ENCODE peak calls at places on chromosomes 16 and 17, in nine cellular contexts. E is H1; M is fibroblast of lung; L is testis; R is IMR-90; C is body of pancreas; K is bronchial epithelial cell; V is CD8-positive, alpha-beta T cell; A is transverse colon. G is an unnamed sample.
A peak's percentile ranks its signal among the peaks of the same experiment; 100 is the strongest.

GRCh38 chr17:49969134-49969759 is at the start of gene DLX4:
- DNase-seq in K (no peak), C (no peak), V (no peak), L (no peak), R (no peak), E (peak; percentile 81), M (no peak), A (no peak), G (no peak)

GRCh38 chr16:10122546-10122945 is 59.7 kb downstream of the GRIN2A start:
- DNase-seq in M (peak; percentile 42), E (no peak), A (no peak), L (peak; percentile 24), C (no peak), R (no peak), K (no peak), V (no peak), G (no peak)

GRCh38 chr16:13100970-13101369 is 199.6 kb downstream of the SHISA9 start:
- DNase-seq in R (no peak), M (no peak), V (no peak), L (no peak), E (no peak), A (no peak), K (no peak), C (no peak), G (no peak)

GRCh38 chr17:2120550-2121335 is 65.8 kb downstream of the HIC1 start:
- DNase-seq in C (no peak), R (peak; percentile 37), L (no peak), V (no peak), M (peak; percentile 47), E (no peak), K (peak; percentile 41), A (no peak), G (no peak)

GRCh38 chr17:75084039-75084660 is 3.6 kb upstream of the SLC16A5 start:
- DNase-seq in M (no peak), R (no peak), A (no peak), K (no peak), C (peak; percentile 31), V (no peak), E (no peak), L (no peak), G (no peak)

GRCh38 chr16:24800586-24800985 is 45.2 kb upstream of the SLC5A11 start:
- DNase-seq in A (no peak), E (no peak), R (peak; percentile 65), L (no peak), M (peak; percentile 33), K (peak; percentile 83), C (no peak), V (no peak), G (no peak)

GRCh38 chr17:58224315-58224714 is 5.3 kb upstream of the MKS1 start:
- DNase-seq in C (no peak), L (no peak), M (peak; percentile 85), V (no peak), K (peak; percentile 85), E (no peak), R (peak; percentile 46), A (no peak), G (no peak)

GRCh38 chr17:74427048-74427762 is 4.7 kb upstream of the GPRC5C start:
- DNase-seq in K (peak; percentile 64), C (peak; percentile 86), V (no peak), L (no peak), E (no peak), R (no peak), A (peak; percentile 85), M (no peak), G (no peak)

GRCh38 chr16:67389911-67390815 is 3.1 kb downstream of the TPPP3 start:
- DNase-seq in L (no peak), A (no peak), M (no peak), R (no peak), K (no peak), V (no peak), C (peak; percentile 67), E (no peak), G (no peak)

GRCh38 chr16:67386861-67387455 is 6.3 kb downstream of the TPPP3 start:
- DNase-seq in R (no peak), M (no peak), K (no peak), V (no peak), A (no peak), C (no peak), E (no peak), L (no peak), G (no peak)

GRCh38 chr16:67388191-67388590 is 5.1 kb downstream of the TPPP3 start:
- DNase-seq in R (no peak), M (no peak), V (no peak), C (no peak), L (no peak), K (no peak), A (no peak), E (no peak), G (no peak)

GRCh38 chr16:67388591-67388990 is 4.7 kb downstream of the TPPP3 start:
- DNase-seq in R (no peak), V (no peak), C (no peak), M (no peak), K (no peak), A (no peak), E (no peak), L (no peak), G (no peak)

DNA sequence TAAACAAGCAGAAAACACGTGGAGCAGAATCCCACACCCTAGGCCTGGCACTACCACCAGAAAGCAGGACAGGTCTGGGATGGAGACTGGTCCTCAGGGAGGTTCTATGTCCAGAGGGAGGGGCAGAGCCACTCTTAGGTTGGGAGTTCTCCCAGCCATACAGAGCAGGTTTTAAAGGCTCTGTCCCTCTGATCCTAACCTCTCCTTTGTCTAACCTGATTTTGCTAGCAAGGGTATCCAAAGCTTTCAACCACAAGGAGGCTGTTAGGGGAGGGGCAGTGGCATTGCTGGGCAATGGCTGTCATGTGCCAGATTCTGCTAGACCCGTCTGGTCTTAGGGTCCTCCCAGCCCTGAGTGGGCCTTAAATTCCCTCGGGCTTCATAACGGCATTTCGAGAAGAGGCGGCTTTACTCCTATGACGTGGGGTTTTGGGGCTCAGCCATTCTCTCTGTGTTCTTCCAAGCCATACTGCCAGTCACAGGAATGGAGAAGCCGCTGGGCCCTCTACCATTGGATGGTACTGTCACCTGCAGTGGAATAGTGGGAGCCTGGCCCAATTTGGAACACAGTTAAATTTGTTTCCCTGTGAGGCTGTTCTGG is 5.7 kb downstream of the TPPP3 start:
- DNase-seq in L (no peak), K (no peak), C (no peak), R (no peak), A (no peak), V (no peak), M (no peak), E (no peak), G (no peak)
- H3K27me3 ChIP-seq in L (no peaks in the 10 kb centered on the region), K (peaks cover 6% of the 10 kb centered on the region), C (no peaks in the 10 kb centered on the region), R (peaks cover 25% of the 10 kb centered on the region), A (no peaks in the 10 kb centered on the region), V (peaks cover under 1% of the 10 kb centered on the region), M (peaks cover 20% of the 10 kb centered on the region), E (peaks cover 13% of the 10 kb centered on the region), G (no peaks in the 10 kb centered on the region)

DNA sequence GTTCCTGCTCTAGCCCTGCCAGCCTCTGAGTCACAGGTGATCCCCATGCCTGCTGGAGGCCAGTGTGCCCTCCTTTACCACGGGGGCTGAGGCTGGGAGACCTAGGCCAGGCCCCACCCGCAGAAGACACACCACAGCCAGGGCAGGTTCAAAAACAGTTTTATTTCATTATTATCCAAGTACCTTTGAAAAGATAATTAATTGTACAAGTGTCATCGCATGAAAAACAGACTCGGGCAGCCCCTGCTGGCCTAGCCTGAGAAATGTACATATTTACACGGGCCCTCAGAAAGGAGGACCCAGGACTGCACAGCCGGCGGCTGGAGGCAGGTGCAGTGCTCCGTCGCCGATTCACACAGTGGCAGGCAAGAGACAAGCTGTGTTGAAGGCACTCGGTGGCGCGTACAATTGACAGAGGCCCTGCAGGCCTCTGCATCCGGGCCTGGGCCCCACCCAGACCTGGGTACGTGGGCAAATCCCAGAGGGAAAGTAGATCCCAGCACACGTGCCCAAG is 4.4 kb downstream of the PDIA2 start:
- DNase-seq in L (no peak), K (no peak), M (no peak), A (no peak), C (peak; percentile 60), E (no peak), V (no peak), R (no peak), G (no peak)
- TF ChIP-seq CTCF in L (no peak), K (no peak), M (no peak), A (peak; percentile 7), C (peak; percentile 65), E (no peak), V (no peak), R (no peak), G (no peak)

DNA sequence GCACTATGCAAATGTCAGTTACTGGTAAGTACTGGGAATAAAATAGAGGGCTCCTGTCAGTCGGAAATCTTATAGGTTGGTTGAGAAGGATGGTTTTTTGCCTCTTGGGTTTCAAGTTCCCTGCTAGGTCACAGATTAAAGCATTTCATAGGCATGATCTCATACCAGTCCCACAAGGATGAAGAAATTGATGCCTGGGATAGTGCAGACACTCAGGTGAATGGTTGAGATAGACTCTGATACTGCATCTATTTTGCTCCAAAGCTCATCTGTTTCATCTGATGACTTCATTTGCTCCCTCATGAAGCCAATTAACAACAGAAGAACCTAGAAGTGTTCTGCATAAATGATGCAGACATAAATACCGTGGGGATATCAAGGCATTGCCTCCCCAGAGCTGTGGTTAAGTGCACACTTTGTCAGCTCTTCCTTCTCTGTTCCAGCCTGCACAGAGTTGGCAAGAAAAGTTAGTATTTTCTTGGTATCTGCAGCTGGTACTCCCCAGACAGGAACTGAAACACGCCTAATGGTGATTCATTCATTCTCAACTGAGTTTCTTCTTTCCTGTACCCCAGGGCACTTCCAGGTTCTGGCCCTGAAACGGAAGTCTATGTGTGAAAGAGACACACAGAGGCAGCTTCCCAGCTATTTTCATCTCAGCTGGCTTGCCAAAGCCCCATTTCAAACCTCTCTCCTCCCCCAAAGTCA is 418.3 kb upstream of the SALL1 start:
- DNase-seq in K (peak; percentile 92), A (no peak), M (peak; percentile 48), E (no peak), L (no peak), C (peak; percentile 3), V (no peak), R (no peak), G (no peak)
- H3K4me3 ChIP-seq in K (no peak overlapping the region), A (no peak overlapping the region), M (no peak overlapping the region), E (no peak overlapping the region), L (no peak overlapping the region), C (no peak overlapping the region), V (no peak overlapping the region), R (no peak overlapping the region), G (no peak overlapping the region)

GRCh38 chr16:89164436-89164835 is 7.1 kb upstream of the CDH15 start:
- DNase-seq in R (no peak), M (no peak), L (no peak), E (no peak), K (no peak), A (no peak), V (no peak), C (no peak), G (no peak)

GRCh38 chr16:89168381-89169189 is 3.0 kb upstream of the CDH15 start:
- DNase-seq in L (no peak), A (no peak), M (no peak), C (no peak), K (no peak), R (no peak), E (no peak), V (no peak), G (no peak)

GRCh38 chr16:89167425-89167941 is 4.1 kb upstream of the CDH15 start:
- DNase-seq in M (peak; percentile 55), E (peak; percentile 99), V (peak; percentile 79), K (peak; percentile 30), A (peak; percentile 91), R (peak; percentile 59), C (peak; percentile 85), L (peak; percentile 85), G (peak; percentile 80)

GRCh38 chr16:89164847-89165684 is 6.5 kb upstream of the CDH15 start:
- DNase-seq in V (no peak), L (no peak), A (no peak), M (no peak), E (no peak), K (no peak), R (no peak), C (no peak), G (no peak)

GRCh38 chr16:89166696-89167424 is 4.7 kb upstream of the CDH15 start:
- DNase-seq in K (no peak), E (no peak), C (no peak), V (no peak), L (no peak), R (no peak), A (no peak), M (no peak), G (no peak)
- H3K27me3 ChIP-seq in K (no peaks in the 10 kb centered on the region), E (peaks cover 6% of the 10 kb centered on the region), C (peaks cover 16% of the 10 kb centered on the region), V (no peaks in the 10 kb centered on the region), L (no peaks in the 10 kb centered on the region), R (peaks cover 22% of the 10 kb centered on the region), A (peaks cover 50% of the 10 kb centered on the region), M (no peaks in the 10 kb centered on the region), G (no peaks in the 10 kb centered on the region)

G was measured in GM06990.